ENCODE peak calls at places on chromosomes 5 and 9, in eight cellular contexts. One of them, this sample, is unnamed.

GRCh38 chr5:123875444-123876264 is 363.7 kb downstream of the CSNK1G3 start:
- DNase-seq in astrocyte of the spinal cord: peak; percentile 13
- DNase-seq in AG04450: no peak
- DNase-seq in AG10803: no peak
- DNase-seq in GM12865: no peak
- DNase-seq in foreskin fibroblast: no peak
- DNase-seq in neural crest cell: peak; percentile 47
- DNase-seq in MM.1S: no peak
- DNase-seq in this sample: no peak

GRCh38 chr5:10746711-10747110 is 14.3 kb downstream of the DAP start:
- DNase-seq in foreskin fibroblast: no peak
- DNase-seq in neural crest cell: no peak
- DNase-seq in MM.1S: no peak
- DNase-seq in GM12865: no peak
- DNase-seq in AG10803: no peak
- DNase-seq in AG04450: no peak
- DNase-seq in astrocyte of the spinal cord: no peak
- DNase-seq in this sample: no peak

GRCh38 chr5:43422143-43422542 is 10.0 kb upstream of the CCL28 start:
- DNase-seq in GM12865: peak; percentile 10
- DNase-seq in astrocyte of the spinal cord: peak; percentile 81
- DNase-seq in foreskin fibroblast: peak; percentile 18
- DNase-seq in MM.1S: no peak
- DNase-seq in AG10803: peak; percentile 51
- DNase-seq in AG04450: no peak
- DNase-seq in neural crest cell: no peak
- DNase-seq in this sample: peak; percentile 1

GRCh38 chr9:125910286-125910685 is 163.1 kb downstream of the PBX3 start:
- DNase-seq in astrocyte of the spinal cord: no peak
- DNase-seq in neural crest cell: no peak
- DNase-seq in MM.1S: no peak
- DNase-seq in GM12865: no peak
- DNase-seq in AG10803: no peak
- DNase-seq in AG04450: no peak
- DNase-seq in foreskin fibroblast: no peak
- DNase-seq in this sample: no peak

GRCh38 chr5:155021858-155022257 is 8.3 kb downstream of the KIF4B start:
- DNase-seq in astrocyte of the spinal cord: no peak
- DNase-seq in AG10803: no peak
- DNase-seq in AG04450: no peak
- DNase-seq in neural crest cell: no peak
- DNase-seq in MM.1S: no peak
- DNase-seq in foreskin fibroblast: no peak
- DNase-seq in GM12865: peak; percentile 19
- DNase-seq in this sample: no peak

GRCh38 chr9:72203205-72203803 is 54.1 kb downstream of the GDA start:
- DNase-seq in AG04450: no peak
- DNase-seq in astrocyte of the spinal cord: peak; percentile 10
- DNase-seq in GM12865: peak; percentile 50
- DNase-seq in neural crest cell: peak; percentile 20
- DNase-seq in AG10803: peak; percentile 23
- DNase-seq in MM.1S: peak; percentile 54
- DNase-seq in foreskin fibroblast: peak; percentile 25
- DNase-seq in this sample: peak; percentile 38

GRCh38 chr5:133827001-133827400 is 141.4 kb downstream of the C5orf15 start:
- DNase-seq in neural crest cell: no peak
- DNase-seq in AG10803: no peak
- DNase-seq in foreskin fibroblast: no peak
- DNase-seq in AG04450: no peak
- DNase-seq in GM12865: no peak
- DNase-seq in MM.1S: no peak
- DNase-seq in astrocyte of the spinal cord: no peak
- DNase-seq in this sample: no peak

GRCh38 chr9:111944467-111944866 is 47.9 kb downstream of the UGCG start:
- DNase-seq in AG10803: peak; percentile 77
- DNase-seq in astrocyte of the spinal cord: no peak
- DNase-seq in MM.1S: no peak
- DNase-seq in foreskin fibroblast: peak; percentile 65
- DNase-seq in GM12865: peak; percentile 37
- DNase-seq in AG04450: no peak
- DNase-seq in neural crest cell: no peak
- DNase-seq in this sample: no peak

GRCh38 chr5:84301535-84301934 is 83.1 kb downstream of the EDIL3 start:
- DNase-seq in neural crest cell: no peak
- DNase-seq in astrocyte of the spinal cord: peak; percentile 63
- DNase-seq in MM.1S: no peak
- DNase-seq in GM12865: no peak
- DNase-seq in foreskin fibroblast: peak; percentile 6
- DNase-seq in AG04450: no peak
- DNase-seq in AG10803: no peak
- DNase-seq in this sample: no peak

GRCh38 chr5:142872217-142872616 is 102.0 kb downstream of the ARHGAP26 start:
- DNase-seq in foreskin fibroblast: no peak
- DNase-seq in MM.1S: no peak
- DNase-seq in GM12865: no peak
- DNase-seq in neural crest cell: no peak
- DNase-seq in AG04450: no peak
- DNase-seq in astrocyte of the spinal cord: no peak
- DNase-seq in AG10803: no peak
- DNase-seq in this sample: no peak

GRCh38 chr5:61301820-61302563 is 30.1 kb upstream of the ZSWIM6 start:
- DNase-seq in AG04450: peak; percentile 99
- DNase-seq in AG10803: peak; percentile 99
- DNase-seq in MM.1S: no peak
- DNase-seq in astrocyte of the spinal cord: peak; percentile 99
- DNase-seq in neural crest cell: no peak
- DNase-seq in GM12865: no peak
- DNase-seq in foreskin fibroblast: peak; percentile 98
- DNase-seq in this sample: peak; percentile 99

GRCh38 chr5:38420691-38421395 is 135.6 kb downstream of the LIFR start:
- DNase-seq in AG04450: peak; percentile 29
- DNase-seq in AG10803: peak; percentile 65
- DNase-seq in foreskin fibroblast: peak; percentile 80
- DNase-seq in neural crest cell: peak; percentile 59
- DNase-seq in astrocyte of the spinal cord: peak; percentile 69
- DNase-seq in MM.1S: peak; percentile 59
- DNase-seq in GM12865: peak; percentile 44
- DNase-seq in this sample: peak; percentile 56

GRCh38 chr5:3911111-3911510 is 315.5 kb downstream of the IRX1 start:
- DNase-seq in AG10803: no peak
- DNase-seq in foreskin fibroblast: no peak
- DNase-seq in astrocyte of the spinal cord: no peak
- DNase-seq in neural crest cell: no peak
- DNase-seq in MM.1S: no peak
- DNase-seq in GM12865: no peak
- DNase-seq in AG04450: no peak
- DNase-seq in this sample: no peak

GRCh38 chr5:66877843-66878242 is 281.6 kb downstream of the MAST4 start:
- DNase-seq in AG10803: no peak
- DNase-seq in astrocyte of the spinal cord: peak; percentile 50
- DNase-seq in MM.1S: no peak
- DNase-seq in neural crest cell: no peak
- DNase-seq in AG04450: no peak
- DNase-seq in GM12865: no peak
- DNase-seq in foreskin fibroblast: peak; percentile 60
- DNase-seq in this sample: peak; percentile 14

GRCh38 chr5:180090769-180091546 is 19.4 kb upstream of the RNF130 start:
- DNase-seq in AG10803: peak; percentile 29
- DNase-seq in MM.1S: peak; percentile 63
- DNase-seq in AG04450: no peak
- DNase-seq in GM12865: no peak
- DNase-seq in foreskin fibroblast: peak; percentile 63
- DNase-seq in neural crest cell: peak; percentile 35
- DNase-seq in astrocyte of the spinal cord: peak; percentile 38
- DNase-seq in this sample: no peak

GRCh38 chr5:131186561-131187256 is 16.0 kb downstream of the LYRM7 start:
- DNase-seq in AG10803: peak; percentile 13
- DNase-seq in GM12865: no peak
- DNase-seq in AG04450: no peak
- DNase-seq in MM.1S: no peak
- DNase-seq in neural crest cell: no peak
- DNase-seq in foreskin fibroblast: peak; percentile 62
- DNase-seq in astrocyte of the spinal cord: peak; percentile 11
- DNase-seq in this sample: no peak

GRCh38 chr5:74360535-74361210 is 279.9 kb downstream of the ENC1 start:
- DNase-seq in neural crest cell: no peak
- DNase-seq in astrocyte of the spinal cord: peak; percentile 57
- DNase-seq in GM12865: no peak
- DNase-seq in AG04450: no peak
- DNase-seq in AG10803: peak; percentile 27
- DNase-seq in MM.1S: no peak
- DNase-seq in foreskin fibroblast: no peak
- DNase-seq in this sample: no peak

GRCh38 chr5:116406306-116407041 is 168.1 kb downstream of the SEMA6A start:
- DNase-seq in astrocyte of the spinal cord: no peak
- DNase-seq in neural crest cell: no peak
- DNase-seq in AG10803: no peak
- DNase-seq in foreskin fibroblast: no peak
- DNase-seq in MM.1S: no peak
- DNase-seq in GM12865: no peak
- DNase-seq in AG04450: no peak
- DNase-seq in this sample: no peak

GRCh38 chr5:7848296-7848695 is 2.6 kb downstream of the CFAP90 start:
- DNase-seq in astrocyte of the spinal cord: no peak
- DNase-seq in AG10803: peak; percentile 15
- DNase-seq in MM.1S: no peak
- DNase-seq in neural crest cell: no peak
- DNase-seq in GM12865: no peak
- DNase-seq in foreskin fibroblast: peak; percentile 27
- DNase-seq in AG04450: no peak
- DNase-seq in this sample: no peak

GRCh38 chr5:56155085-56155484 is 78.0 kb downstream of the ANKRD55 start:
- DNase-seq in foreskin fibroblast: no peak
- DNase-seq in MM.1S: peak; percentile 53
- DNase-seq in AG10803: no peak
- DNase-seq in neural crest cell: no peak
- DNase-seq in GM12865: peak; percentile 45
- DNase-seq in astrocyte of the spinal cord: no peak
- DNase-seq in AG04450: no peak
- DNase-seq in this sample: no peak

GRCh38 chr9:111754800-111755199 is 39.9 kb downstream of the SHOC1 start:
- DNase-seq in GM12865: no peak
- DNase-seq in foreskin fibroblast: no peak
- DNase-seq in AG04450: no peak
- DNase-seq in neural crest cell: no peak
- DNase-seq in AG10803: no peak
- DNase-seq in astrocyte of the spinal cord: no peak
- DNase-seq in MM.1S: no peak
- DNase-seq in this sample: no peak

GRCh38 chr5:169064093-169064492 is 236.8 kb downstream of the SLIT3 start:
- DNase-seq in MM.1S: no peak
- DNase-seq in foreskin fibroblast: peak; percentile 18
- DNase-seq in GM12865: no peak
- DNase-seq in neural crest cell: no peak
- DNase-seq in astrocyte of the spinal cord: peak; percentile 12
- DNase-seq in AG04450: no peak
- DNase-seq in AG10803: peak; percentile 52
- DNase-seq in this sample: no peak

GRCh38 chr9:136991993-136992818 is at the start of gene PAXX:
- DNase-seq in neural crest cell: peak; percentile 92
- DNase-seq in astrocyte of the spinal cord: peak; percentile 87
- DNase-seq in AG04450: peak; percentile 57
- DNase-seq in AG10803: peak; percentile 87
- DNase-seq in foreskin fibroblast: peak; percentile 95
- DNase-seq in GM12865: peak; percentile 94
- DNase-seq in MM.1S: peak; percentile 81
- DNase-seq in this sample: peak; percentile 79

GRCh38 chr5:74639538-74640449 is 734 bp downstream of the ENC1 start:
- DNase-seq in AG04450: no peak
- DNase-seq in MM.1S: peak; percentile 60
- DNase-seq in astrocyte of the spinal cord: no peak
- DNase-seq in AG10803: peak; percentile 57
- DNase-seq in foreskin fibroblast: peak; percentile 83
- DNase-seq in GM12865: peak; percentile 64
- DNase-seq in neural crest cell: no peak
- DNase-seq in this sample: peak; percentile 64

GRCh38 chr5:163696270-163696887 is 191.0 kb downstream of the MAT2B start:
- DNase-seq in MM.1S: peak; percentile 70
- DNase-seq in neural crest cell: peak; percentile 47
- DNase-seq in AG04450: peak; percentile 69
- DNase-seq in astrocyte of the spinal cord: peak; percentile 81
- DNase-seq in foreskin fibroblast: peak; percentile 79
- DNase-seq in GM12865: peak; percentile 67
- DNase-seq in AG10803: peak; percentile 75
- DNase-seq in this sample: peak; percentile 78

GRCh38 chr5:59838989-59839388 is 54.5 kb downstream of the PDE4D start:
- DNase-seq in foreskin fibroblast: no peak
- DNase-seq in MM.1S: no peak
- DNase-seq in GM12865: no peak
- DNase-seq in neural crest cell: no peak
- DNase-seq in AG04450: no peak
- DNase-seq in astrocyte of the spinal cord: no peak
- DNase-seq in AG10803: no peak
- DNase-seq in this sample: no peak
- TF ChIP-seq CTCF in foreskin fibroblast: no peak
- TF ChIP-seq CTCF in MM.1S: no peak
- TF ChIP-seq CTCF in GM12865: no peak
- TF ChIP-seq CTCF in neural crest cell: no peak
- TF ChIP-seq CTCF in AG04450: no peak
- TF ChIP-seq CTCF in astrocyte of the spinal cord: no peak
- TF ChIP-seq CTCF in AG10803: no peak
- TF ChIP-seq CTCF in this sample: no peak

GRCh38 chr5:137695651-137696428 is 40.0 kb downstream of the KLHL3 start:
- DNase-seq in foreskin fibroblast: no peak
- DNase-seq in astrocyte of the spinal cord: no peak
- DNase-seq in MM.1S: no peak
- DNase-seq in GM12865: no peak
- DNase-seq in AG10803: no peak
- DNase-seq in neural crest cell: no peak
- DNase-seq in AG04450: no peak
- DNase-seq in this sample: no peak
- TF ChIP-seq CTCF in foreskin fibroblast: no peak
- TF ChIP-seq CTCF in astrocyte of the spinal cord: no peak
- TF ChIP-seq CTCF in MM.1S: no peak
- TF ChIP-seq CTCF in GM12865: no peak
- TF ChIP-seq CTCF in AG10803: no peak
- TF ChIP-seq CTCF in neural crest cell: no peak
- TF ChIP-seq CTCF in AG04450: peak; percentile 21
- TF ChIP-seq CTCF in this sample: peak; percentile 25

DNA sequence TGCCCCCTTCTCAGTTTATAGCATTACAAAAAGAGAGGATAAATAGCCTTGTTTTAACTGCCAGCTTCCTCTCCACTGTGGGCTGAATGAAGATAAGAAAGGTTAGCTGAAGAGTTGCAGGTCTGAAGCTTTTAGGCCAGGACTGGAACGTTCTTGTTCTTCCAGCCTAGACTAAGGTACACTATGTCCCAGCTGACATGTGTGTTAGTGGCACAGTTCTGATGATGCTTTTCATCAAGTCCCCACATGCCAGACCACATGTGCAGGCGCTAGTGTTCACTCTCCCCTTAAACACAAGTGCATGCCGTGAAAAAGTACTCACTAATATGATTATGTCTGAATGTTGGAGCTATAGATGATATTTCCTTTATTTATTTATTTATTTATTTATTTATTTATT is 40.7 kb downstream of the STXBP1 start:
- DNase-seq in AG04450: no peak
- DNase-seq in AG10803: no peak
- DNase-seq in astrocyte of the spinal cord: no peak
- DNase-seq in MM.1S: no peak
- DNase-seq in foreskin fibroblast: no peak
- DNase-seq in neural crest cell: no peak
- DNase-seq in GM12865: no peak
- DNase-seq in this sample: no peak
- TF ChIP-seq CTCF in AG04450: no peak
- TF ChIP-seq CTCF in AG10803: no peak
- TF ChIP-seq CTCF in astrocyte of the spinal cord: no peak
- TF ChIP-seq CTCF in MM.1S: no peak
- TF ChIP-seq CTCF in foreskin fibroblast: no peak
- TF ChIP-seq CTCF in neural crest cell: no peak
- TF ChIP-seq CTCF in GM12865: no peak
- TF ChIP-seq CTCF in this sample: no peak

GRCh38 chr9:119268985-119269384 is 100.2 kb downstream of the BRINP1 start:
- DNase-seq in astrocyte of the spinal cord: no peak
- DNase-seq in AG04450: no peak
- DNase-seq in AG10803: no peak
- DNase-seq in GM12865: no peak
- DNase-seq in foreskin fibroblast: no peak
- DNase-seq in neural crest cell: no peak
- DNase-seq in MM.1S: no peak
- DNase-seq in this sample: no peak
- TF ChIP-seq CTCF in astrocyte of the spinal cord: no peak
- TF ChIP-seq CTCF in AG04450: no peak
- TF ChIP-seq CTCF in AG10803: no peak
- TF ChIP-seq CTCF in GM12865: no peak
- TF ChIP-seq CTCF in foreskin fibroblast: no peak
- TF ChIP-seq CTCF in neural crest cell: no peak
- TF ChIP-seq CTCF in MM.1S: no peak
- TF ChIP-seq CTCF in this sample: no peak

This sample was measured in HFFc6.